ENCODE peak calls at places on chromosomes 7 and 10, in ten cellular contexts. E is T1000; R is left cardiac atrium; N is C1 segment of cervical spinal cord; M is A549; T is uterus; U is fibroblast of villous mesenchyme; Z is amygdala; Q is central memory CD4-positive, alpha-beta T cell; C is activated effector memory CD4-positive, alpha-beta T cell treated with Interleukin-2 at 50 U/mL for 16 hours. G is an unnamed sample.

GRCh38 chr10:16967866-16968721 is 150.9 kb upstream of the RSU1 start:
- DNase-seq in M (peak), C (no peak), U (peak), T (peak), Q (no peak), R (peak), Z (no peak), N (no peak), E (no peak), G (peak)

GRCh38 chr10:92387289-92387940 is 96.4 kb downstream of the MARCHF5 start:
- DNase-seq in C (no peak), E (peak), U (peak), M (peak), T (no peak), Z (no peak), N (no peak), R (peak), Q (no peak), G (peak)

GRCh38 chr7:129037585-129037984 is 17.3 kb downstream of the TNPO3 start:
- DNase-seq in T (no peak), C (no peak), E (no peak), Z (no peak), U (no peak), N (no peak), M (no peak), R (no peak), Q (no peak), G (no peak)

GRCh38 chr7:155482511-155483183 is 24.7 kb downstream of the EN2 start:
- DNase-seq in Q (peak), E (no peak), N (no peak), M (no peak), U (no peak), Z (no peak), R (no peak), T (no peak), C (no peak), G (no peak)

GRCh38 chr7:117132385-117133120 is 179.3 kb downstream of the ST7 start:
- DNase-seq in C (no peak), Z (no peak), R (no peak), T (no peak), M (peak), N (no peak), E (no peak), Q (no peak), U (peak), G (no peak)

GRCh38 chr10:27372095-27372494 is 131.5 kb upstream of the ACBD5 start:
- DNase-seq in N (no peak), R (no peak), Z (no peak), M (no peak), T (no peak), E (no peak), C (no peak), U (no peak), Q (no peak), G (no peak)

GRCh38 chr10:86716466-86716865 is 40.0 kb upstream of the BMPR1A start:
- DNase-seq in U (no peak), R (no peak), Z (no peak), T (no peak), C (no peak), Q (no peak), E (no peak), N (no peak), M (no peak), G (no peak)

GRCh38 chr7:39271386-39271785 is 293.7 kb downstream of the POU6F2 start:
- DNase-seq in N (peak), Q (no peak), U (peak), T (peak), E (no peak), C (no peak), R (peak), Z (peak), M (peak), G (peak)

GRCh38 chr10:72244573-72245038 is 28.5 kb upstream of the ASCC1 start:
- DNase-seq in T (no peak), E (no peak), Z (no peak), U (no peak), M (no peak), Q (no peak), C (no peak), R (no peak), N (no peak), G (no peak)

GRCh38 chr10:19302117-19302516 is 253.5 kb downstream of the MALRD1 start:
- DNase-seq in M (peak), Z (no peak), R (no peak), E (no peak), N (no peak), U (peak), Q (no peak), C (no peak), T (no peak), G (no peak)

GRCh38 chr10:4541292-4541691 is 284.7 kb upstream of the AKR1E2 start:
- DNase-seq in N (no peak), U (peak), E (peak), C (no peak), Q (no peak), R (no peak), Z (no peak), T (no peak), M (peak), G (no peak)

GRCh38 chr7:139866047-139866837 is 37.2 kb downstream of the TBXAS1 start:
- DNase-seq in E (no peak), M (no peak), C (no peak), Z (no peak), N (no peak), T (no peak), U (no peak), R (no peak), Q (no peak), G (no peak)

GRCh38 chr10:119441151-119441821 is 101.2 kb downstream of the RGS10 start:
- DNase-seq in U (peak), C (no peak), M (no peak), R (peak), E (no peak), T (peak), Z (no peak), Q (no peak), N (no peak), G (no peak)

GRCh38 chr7:45646207-45646821 is 72.1 kb downstream of the ADCY1 start:
- DNase-seq in E (no peak), Q (no peak), Z (no peak), T (no peak), R (no peak), M (no peak), N (no peak), U (no peak), C (no peak), G (no peak)

GRCh38 chr7:55438765-55439525 is 73.8 kb downstream of the LANCL2 start:
- DNase-seq in T (no peak), E (no peak), Z (no peak), M (no peak), N (no peak), R (peak), Q (no peak), C (no peak), U (peak), G (peak)

GRCh38 chr10:51242393-51242792 is 168.1 kb downstream of the PRKG1 start:
- DNase-seq in Z (no peak), R (no peak), E (no peak), N (no peak), U (no peak), M (no peak), Q (no peak), T (no peak), C (no peak), G (no peak)

GRCh38 chr7:30918676-30919075 is 7.0 kb downstream of the AQP1 start:
- DNase-seq in Z (no peak), Q (no peak), C (no peak), N (no peak), M (no peak), U (no peak), E (no peak), R (peak), T (no peak), G (no peak)

GRCh38 chr7:131359136-131359776 is 31.6 kb downstream of the MKLN1 start:
- DNase-seq in M (no peak), C (no peak), U (peak), R (no peak), E (no peak), Z (no peak), Q (no peak), N (no peak), T (no peak), G (no peak)

GRCh38 chr10:71648595-71649320 is 70.8 kb downstream of the C10orf105 start:
- DNase-seq in N (no peak), M (no peak), C (no peak), U (no peak), E (no peak), T (no peak), Z (no peak), Q (no peak), R (no peak), G (no peak)

GRCh38 chr7:50595538-50596102 is 30.4 kb upstream of the DDC start:
- DNase-seq in R (peak), E (no peak), T (peak), M (peak), U (peak), C (no peak), Q (peak), N (no peak), Z (peak), G (peak)

GRCh38 chr7:30422922-30423321 is 55.7 kb downstream of the NOD1 start:
- DNase-seq in Z (no peak), M (no peak), N (no peak), E (no peak), U (peak), Q (no peak), R (no peak), T (no peak), C (no peak), G (no peak)

GRCh38 chr10:108049668-108050067 is 885.2 kb upstream of the SORCS1 start:
- DNase-seq in M (no peak), R (no peak), U (no peak), Z (no peak), E (no peak), N (no peak), Q (no peak), T (no peak), C (no peak), G (no peak)

GRCh38 chr10:52314007-52314821 is at the start of gene DKK1:
- DNase-seq in Q (no peak), M (peak), Z (peak), N (peak), U (peak), R (peak), T (no peak), C (no peak), E (peak), G (peak)

GRCh38 chr10:43806851-43807640 is 158.4 kb upstream of the ZNF32 start:
- DNase-seq in C (no peak), Q (no peak), Z (no peak), E (no peak), M (no peak), U (no peak), N (no peak), R (no peak), T (no peak), G (no peak)

GRCh38 chr7:128153436-128153835 is 87.6 kb upstream of the LEP start:
- DNase-seq in Z (no peak), R (no peak), M (no peak), E (no peak), C (no peak), Q (no peak), N (no peak), T (no peak), U (no peak), G (no peak)

G was measured in iPS-NIHi11.